ENCODE peak calls at places on chromosome 9, in seven cellular contexts. One of them, this sample, is unnamed.

GRCh38 chr9:4106081-4106491 is 193.8 kb downstream of the GLIS3 start:
- DNase-seq in EH: no peak
- DNase-seq in GM04503: no peak
- DNase-seq in H9: no peak
- DNase-seq in mucosa of gallbladder: peak; percentile 88
- DNase-seq in heart right ventricle: no peak
- DNase-seq in progenitor cell of endocrine pancreas: no peak
- DNase-seq in this sample: no peak

GRCh38 chr9:86321373-86321772 is 32.8 kb downstream of the TUT7 start:
- DNase-seq in EH: peak; percentile 97
- DNase-seq in GM04503: peak; percentile 91
- DNase-seq in H9: no peak
- DNase-seq in mucosa of gallbladder: no peak
- DNase-seq in heart right ventricle: no peak
- DNase-seq in progenitor cell of endocrine pancreas: no peak
- DNase-seq in this sample: peak; percentile 27

GRCh38 chr9:109448223-109448622 is 49.9 kb downstream of the PTPN3 start:
- DNase-seq in EH: peak; percentile 61
- DNase-seq in GM04503: no peak
- DNase-seq in H9: no peak
- DNase-seq in mucosa of gallbladder: no peak
- DNase-seq in heart right ventricle: no peak
- DNase-seq in progenitor cell of endocrine pancreas: no peak
- DNase-seq in this sample: no peak

GRCh38 chr9:93480262-93480661 is 26.9 kb upstream of the FAM120AOS start:
- DNase-seq in EH: no peak
- DNase-seq in GM04503: no peak
- DNase-seq in H9: no peak
- DNase-seq in mucosa of gallbladder: no peak
- DNase-seq in heart right ventricle: no peak
- DNase-seq in progenitor cell of endocrine pancreas: no peak
- DNase-seq in this sample: no peak

GRCh38 chr9:109098221-109098959 is 21.4 kb downstream of the TMEM245 start:
- DNase-seq in EH: peak; percentile 88
- DNase-seq in GM04503: peak; percentile 90
- DNase-seq in H9: no peak
- DNase-seq in mucosa of gallbladder: no peak
- DNase-seq in heart right ventricle: no peak
- DNase-seq in progenitor cell of endocrine pancreas: no peak
- DNase-seq in this sample: no peak

GRCh38 chr9:98485706-98486105 is 223.0 kb downstream of the GABBR2 start:
- DNase-seq in EH: no peak
- DNase-seq in GM04503: no peak
- DNase-seq in H9: no peak
- DNase-seq in mucosa of gallbladder: no peak
- DNase-seq in heart right ventricle: no peak
- DNase-seq in progenitor cell of endocrine pancreas: no peak
- DNase-seq in this sample: no peak

GRCh38 chr9:98219364-98219716 is 26.9 kb upstream of the CORO2A start:
- DNase-seq in EH: no peak
- DNase-seq in GM04503: no peak
- DNase-seq in H9: no peak
- DNase-seq in mucosa of gallbladder: no peak
- DNase-seq in heart right ventricle: no peak
- DNase-seq in progenitor cell of endocrine pancreas: no peak
- DNase-seq in this sample: no peak

GRCh38 chr9:105188746-105189145 is 55.7 kb upstream of the SLC44A1 start:
- DNase-seq in EH: no peak
- DNase-seq in GM04503: no peak
- DNase-seq in H9: no peak
- DNase-seq in mucosa of gallbladder: no peak
- DNase-seq in heart right ventricle: no peak
- DNase-seq in progenitor cell of endocrine pancreas: no peak
- DNase-seq in this sample: no peak

GRCh38 chr9:126126012-126126411 is 200.6 kb upstream of the MVB12B start:
- DNase-seq in EH: no peak
- DNase-seq in GM04503: no peak
- DNase-seq in H9: no peak
- DNase-seq in mucosa of gallbladder: peak; percentile 6
- DNase-seq in heart right ventricle: no peak
- DNase-seq in progenitor cell of endocrine pancreas: no peak
- DNase-seq in this sample: no peak

GRCh38 chr9:131405429-131405828 is 11.5 kb downstream of the PRRC2B start:
- DNase-seq in EH: peak; percentile 72
- DNase-seq in GM04503: no peak
- DNase-seq in H9: peak; percentile 81
- DNase-seq in mucosa of gallbladder: no peak
- DNase-seq in heart right ventricle: peak; percentile 47
- DNase-seq in progenitor cell of endocrine pancreas: no peak
- DNase-seq in this sample: no peak

GRCh38 chr9:108996653-108997052 is 16.6 kb downstream of the CTNNAL1 start:
- DNase-seq in EH: no peak
- DNase-seq in GM04503: no peak
- DNase-seq in H9: no peak
- DNase-seq in mucosa of gallbladder: no peak
- DNase-seq in heart right ventricle: no peak
- DNase-seq in progenitor cell of endocrine pancreas: no peak
- DNase-seq in this sample: no peak

This sample was measured in HFF-Myc.